ENCODE peak calls at places on chromosomes 16 and 17, in seven cellular contexts. D, M, K, I, S, N and O are unnamed samples.

GRCh38 chr17:72166040-72166439 is 45.2 kb downstream of the SOX9 start:
- DNase-seq in D (no peak), M (no peak), K (no peak), I (no peak), S (no peak), N (no peak), O (no peak)

GRCh38 chr17:57697891-57698708 is 47.0 kb downstream of the CCDC182 start:
- DNase-seq in D (peak), M (no peak), K (no peak), I (no peak), S (no peak), N (no peak), O (no peak)

GRCh38 chr17:55743103-55743679 is 7.7 kb upstream of the PCTP start:
- DNase-seq in D (no peak), M (no peak), K (no peak), I (no peak), S (peak), N (no peak), O (peak)

GRCh38 chr17:77527836-77528505 is 387.2 kb downstream of the SEC14L1 start:
- DNase-seq in D (no peak), M (no peak), K (no peak), I (no peak), S (no peak), N (no peak), O (no peak)

GRCh38 chr17:32912218-32912897 is 15.6 kb upstream of the TMEM98 start:
- DNase-seq in D (no peak), M (peak), K (peak), I (no peak), S (no peak), N (peak), O (no peak)

GRCh38 chr17:74211929-74212261 is 1.5 kb upstream of the TTYH2 start:
- DNase-seq in D (no peak), M (no peak), K (no peak), I (no peak), S (no peak), N (no peak), O (peak)

GRCh38 chr17:8606415-8606814 is 24.1 kb downstream of the MYH10 start:
- DNase-seq in D (no peak), M (peak), K (no peak), I (no peak), S (no peak), N (no peak), O (no peak)

GRCh38 chr16:79863128-79864031 is 262.8 kb upstream of the MAF start:
- DNase-seq in D (no peak), M (no peak), K (no peak), I (no peak), S (no peak), N (no peak), O (peak)

GRCh38 chr16:86763819-86764218 is 185.5 kb downstream of the FOXL1 start:
- DNase-seq in D (no peak), M (no peak), K (no peak), I (no peak), S (no peak), N (no peak), O (no peak)

GRCh38 chr17:20072692-20072992 is 63.5 kb downstream of the SPECC1 start:
- DNase-seq in D (no peak), M (no peak), K (no peak), I (no peak), S (no peak), N (no peak), O (no peak)

GRCh38 chr17:60155815-60156214 is 6.0 kb downstream of the CA4 start:
- DNase-seq in D (no peak), M (no peak), K (no peak), I (no peak), S (no peak), N (no peak), O (no peak)

GRCh38 chr17:78412403-78412802 is 34.0 kb downstream of the PGS1 start:
- DNase-seq in D (peak), M (peak), K (peak), I (no peak), S (no peak), N (peak), O (peak)

GRCh38 chr16:74275031-74275636 is 21.5 kb upstream of the PSMD7 start:
- DNase-seq in D (no peak), M (peak), K (no peak), I (no peak), S (no peak), N (no peak), O (peak)

GRCh38 chr16:3259097-3259496 is 2.7 kb upstream of the MEFV start:
- DNase-seq in D (no peak), M (no peak), K (peak), I (no peak), S (no peak), N (no peak), O (peak)

GRCh38 chr16:23362460-23363317 is 60.6 kb downstream of the SCNN1B start:
- DNase-seq in D (no peak), M (no peak), K (peak), I (no peak), S (peak), N (no peak), O (no peak)

GRCh38 chr17:30573603-30574175 is 96.5 kb downstream of the GOSR1 start:
- DNase-seq in D (no peak), M (no peak), K (no peak), I (no peak), S (no peak), N (no peak), O (no peak)

GRCh38 chr17:80261159-80261894 is 675 bp downstream of the RNF213 start:
- DNase-seq in D (peak), M (peak), K (peak), I (peak), S (peak), N (peak), O (peak)